ENCODE peak calls at places on chromosomes 5 and 9, in five cellular contexts. Z is suprapubic skin, A is adrenal gland, N is left ventricle myocardium inferior, I is heart left ventricle. W is an unnamed sample.

GRCh38 chr5:134758176-134758503 is 439 bp upstream of the DDX46 start:
- DNase-seq in Z (no peak), A (no peak), N (no peak), I (no peak), W (no peak)

GRCh38 chr5:142215915-142216681 is 107.5 kb downstream of the NDFIP1 start:
- DNase-seq in Z (no peak), A (peak; percentile 30), N (peak; percentile 60), I (peak; percentile 72), W (peak; percentile 75)

GRCh38 chr5:68365894-68366293 is 150.3 kb downstream of the PIK3R1 start:
- DNase-seq in Z (no peak), A (peak; percentile 24), N (no peak), I (no peak), W (no peak)

GRCh38 chr5:159764283-159764927 is 151.9 kb upstream of the ADRA1B start:
- DNase-seq in Z (no peak), A (peak; percentile 42), N (no peak), I (peak; percentile 50), W (peak; percentile 56)

GRCh38 chr9:90641868-90642558 is 611 bp downstream of the DIRAS2 start:
- DNase-seq in Z (no peak), A (no peak), N (no peak), I (no peak), W (no peak)

GRCh38 chr9:135504262-135505229 is 4.1 kb downstream of the MRPS2 start:
- DNase-seq in Z (no peak), A (peak; percentile 83), N (peak; percentile 46), I (peak; percentile 71), W (peak; percentile 79)

GRCh38 chr5:87403899-87404298 is 8.8 kb downstream of the CCNH start:
- DNase-seq in Z (no peak), A (no peak), N (no peak), I (no peak), W (no peak)

GRCh38 chr5:14569948-14570691 is 11.5 kb upstream of the OTULINL start:
- DNase-seq in Z (no peak), A (no peak), N (no peak), I (no peak), W (no peak)

GRCh38 chr5:61440596-61440995 is 108.5 kb downstream of the ZSWIM6 start:
- DNase-seq in Z (no peak), A (no peak), N (no peak), I (no peak), W (no peak)

GRCh38 chr5:4294878-4295277 is 699.2 kb downstream of the IRX1 start:
- DNase-seq in Z (no peak), A (no peak), N (no peak), I (no peak), W (no peak)

GRCh38 chr9:34653131-34653530 is 1.1 kb downstream of the IL11RA start:
- DNase-seq in Z (no peak), A (no peak), N (no peak), I (no peak), W (no peak)

GRCh38 chr9:134059661-134060395 is 8.0 kb downstream of the BRD3 start:
- DNase-seq in Z (peak; percentile 76), A (peak; percentile 53), N (peak; percentile 19), I (no peak), W (peak; percentile 66)

GRCh38 chr5:28807230-28807629 is 1768.8 kb upstream of the CDH9 start:
- DNase-seq in Z (no peak), A (no peak), N (no peak), I (no peak), W (no peak)

GRCh38 chr5:89315194-89315593 is 432.2 kb upstream of the MEF2C start:
- DNase-seq in Z (no peak), A (no peak), N (no peak), I (no peak), W (peak; percentile 32)

GRCh38 chr5:57435701-57436134 is 46.9 kb downstream of the ACTBL2 start:
- DNase-seq in Z (no peak), A (no peak), N (no peak), I (no peak), W (no peak)

GRCh38 chr9:81664638-81665513 is 24.5 kb downstream of the TLE1 start:
- DNase-seq in Z (no peak), A (no peak), N (no peak), I (no peak), W (no peak)

GRCh38 chr5:68751651-68752050 is 342.2 kb upstream of the SLC30A5 start:
- DNase-seq in Z (no peak), A (no peak), N (no peak), I (no peak), W (no peak)

GRCh38 chr9:68416891-68417570 is 60.6 kb downstream of the PGM5 start:
- DNase-seq in Z (no peak), A (no peak), N (no peak), I (no peak), W (no peak)

GRCh38 chr5:34835664-34836063 is 3.3 kb upstream of the TTC23L start:
- DNase-seq in Z (no peak), A (no peak), N (no peak), I (no peak), W (no peak)

GRCh38 chr9:125066839-125067619 is 76.3 kb downstream of the SCAI start:
- DNase-seq in Z (no peak), A (no peak), N (no peak), I (no peak), W (no peak)

GRCh38 chr9:93654351-93654961 is 78.1 kb downstream of the PHF2 start:
- DNase-seq in Z (peak; percentile 68), A (no peak), N (peak; percentile 8), I (no peak), W (peak; percentile 42)

GRCh38 chr5:83313431-83313830 is 158.1 kb upstream of the VCAN start:
- DNase-seq in Z (no peak), A (no peak), N (no peak), I (no peak), W (no peak)

GRCh38 chr5:177071671-177072385 is 14.9 kb upstream of the FGFR4 start:
- DNase-seq in Z (no peak), A (peak; percentile 91), N (no peak), I (no peak), W (no peak)
- H3K27ac ChIP-seq in Z (no peak overlapping the region), A (peak overlapping the region; percentile 57), N (no peak overlapping the region), I (no peak overlapping the region), W (no peak overlapping the region)

GRCh38 chr9:130939405-130939941 is 426 bp upstream of the FIBCD1 start:
- DNase-seq in Z (no peak), A (no peak), N (no peak), I (no peak), W (no peak)
- H3K4me3 ChIP-seq in Z (peak overlapping the region; percentile 56), A (peak overlapping the region; percentile 68), N (peak overlapping the region; percentile 67), I (peak overlapping the region; percentile 51), W (peak overlapping the region; percentile 46)

GRCh38 chr5:169828385-169828784 is 151.9 kb downstream of the INSYN2B start:
- DNase-seq in Z (no peak), A (no peak), N (no peak), I (no peak), W (no peak)

GRCh38 chr5:169826618-169827017 is 153.7 kb downstream of the INSYN2B start:
- DNase-seq in Z (no peak), A (no peak), N (no peak), I (no peak), W (no peak)

GRCh38 chr5:169831331-169831730 is 149.0 kb downstream of the INSYN2B start:
- DNase-seq in Z (no peak), A (no peak), N (no peak), I (no peak), W (no peak)

GRCh38 chr5:169832236-169832635 is 148.1 kb downstream of the INSYN2B start:
- DNase-seq in Z (no peak), A (no peak), N (no peak), I (no peak), W (no peak)

GRCh38 chr5:169827769-169828168 is 152.5 kb downstream of the INSYN2B start:
- DNase-seq in Z (no peak), A (no peak), N (no peak), I (no peak), W (peak; percentile 62)
- H3K27ac ChIP-seq in Z (no peak overlapping the region), A (no peak overlapping the region), N (no peak overlapping the region), I (no peak overlapping the region), W (no peak overlapping the region)

DNA sequence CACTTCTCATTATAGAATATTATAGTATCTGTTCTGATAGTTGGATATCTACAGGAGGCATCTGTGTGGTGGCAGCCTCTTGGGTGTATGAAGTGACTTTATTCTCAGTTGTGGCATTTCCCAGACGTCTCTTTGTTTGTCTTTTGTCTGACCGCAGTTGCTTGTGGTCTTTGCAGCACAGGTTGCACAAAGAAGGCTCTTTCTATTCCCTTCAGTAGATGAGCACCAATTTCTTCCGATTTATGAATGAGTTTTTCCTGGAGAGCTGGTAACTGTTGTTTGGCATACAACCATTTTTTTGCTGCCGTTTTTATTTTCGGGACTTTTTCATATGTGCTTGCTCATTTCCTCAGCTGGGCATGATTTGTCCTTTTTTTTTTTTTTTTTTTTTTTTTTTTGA is 56.4 kb upstream of the MYO10 start:
- DNase-seq in Z (no peak), A (no peak), N (no peak), I (no peak), W (no peak)
- H3K4me3 ChIP-seq in Z (no peak overlapping the region), A (no peak overlapping the region), N (no peak overlapping the region), I (no peak overlapping the region), W (no peak overlapping the region)

W was measured in right cardiac atrium.